ENCODE peak calls at places on chromosomes 6 and 20, in ten cellular contexts. A, V, S, P, O, F, K, R, E and M are unnamed samples.

GRCh38 chr20:650954-651353 is 2.0 kb downstream of the SRXN1 start:
- DNase-seq in V (no peak), S (no peak), P (peak; percentile 33), E (no peak), K (peak; percentile 35), O (no peak), F (no peak), A (no peak), R (no peak), M (no peak)

GRCh38 chr6:151445482-151445881 is 6.4 kb downstream of the RMND1 start:
- DNase-seq in O (peak; percentile 95), F (no peak), A (no peak), S (no peak), R (peak; percentile 58), V (no peak), E (peak; percentile 97), P (peak; percentile 85), K (peak; percentile 87), M (no peak)

GRCh38 chr20:18832801-18833200 is 19.2 kb downstream of the SCP2D1 start:
- DNase-seq in K (no peak), S (no peak), R (no peak), F (no peak), P (no peak), O (no peak), V (no peak), E (no peak), A (no peak), M (no peak)

GRCh38 chr6:142695016-142695415 is 250.0 kb downstream of the HIVEP2 start:
- DNase-seq in O (peak; percentile 35), F (no peak), A (no peak), V (no peak), E (no peak), K (peak; percentile 30), S (no peak), P (peak; percentile 36), R (peak; percentile 50), M (peak; percentile 25)

GRCh38 chr20:43579861-43580793 is 10.6 kb upstream of the IFT52 start:
- DNase-seq in O (no peak), P (peak; percentile 43), A (no peak), R (no peak), V (no peak), F (no peak), K (peak; percentile 55), E (no peak), S (no peak), M (peak; percentile 23)

GRCh38 chr6:139736507-139736906 is 362.1 kb upstream of the CITED2 start:
- DNase-seq in O (no peak), P (no peak), R (no peak), K (no peak), E (no peak), S (no peak), F (no peak), A (no peak), V (no peak), M (no peak)

GRCh38 chr6:26019261-26019845 is 56.8 kb downstream of the TRIM38 start:
- DNase-seq in K (peak; percentile 18), E (no peak), F (no peak), R (no peak), O (no peak), V (peak; percentile 47), A (no peak), P (no peak), S (no peak), M (no peak)

GRCh38 chr6:158402184-158402583 is 89.9 kb downstream of the TULP4 start:
- DNase-seq in F (no peak), A (no peak), O (no peak), K (no peak), V (no peak), S (no peak), E (no peak), P (no peak), R (no peak), M (no peak)

GRCh38 chr6:142944126-142945066 is 580 bp downstream of the HIVEP2 start:
- DNase-seq in R (peak; percentile 94), S (peak; percentile 84), P (peak; percentile 97), A (peak; percentile 50), O (peak; percentile 90), F (peak; percentile 85), K (peak; percentile 96), E (peak; percentile 92), V (peak; percentile 91), M (peak; percentile 85)

GRCh38 chr6:129773304-129773703 is 63.3 kb upstream of the ARHGAP18 start:
- DNase-seq in K (no peak), O (no peak), A (no peak), S (no peak), E (no peak), V (no peak), F (no peak), P (no peak), R (no peak), M (no peak)

GRCh38 chr6:129778793-129779192 is 68.8 kb upstream of the ARHGAP18 start:
- DNase-seq in R (no peak), F (no peak), V (no peak), A (no peak), K (no peak), E (no peak), S (no peak), P (no peak), O (no peak), M (no peak)

GRCh38 chr6:129776542-129776941 is 66.6 kb upstream of the ARHGAP18 start:
- DNase-seq in K (no peak), S (no peak), A (peak; percentile 12), V (no peak), O (no peak), E (no peak), F (no peak), R (no peak), P (no peak), M (no peak)

DNA sequence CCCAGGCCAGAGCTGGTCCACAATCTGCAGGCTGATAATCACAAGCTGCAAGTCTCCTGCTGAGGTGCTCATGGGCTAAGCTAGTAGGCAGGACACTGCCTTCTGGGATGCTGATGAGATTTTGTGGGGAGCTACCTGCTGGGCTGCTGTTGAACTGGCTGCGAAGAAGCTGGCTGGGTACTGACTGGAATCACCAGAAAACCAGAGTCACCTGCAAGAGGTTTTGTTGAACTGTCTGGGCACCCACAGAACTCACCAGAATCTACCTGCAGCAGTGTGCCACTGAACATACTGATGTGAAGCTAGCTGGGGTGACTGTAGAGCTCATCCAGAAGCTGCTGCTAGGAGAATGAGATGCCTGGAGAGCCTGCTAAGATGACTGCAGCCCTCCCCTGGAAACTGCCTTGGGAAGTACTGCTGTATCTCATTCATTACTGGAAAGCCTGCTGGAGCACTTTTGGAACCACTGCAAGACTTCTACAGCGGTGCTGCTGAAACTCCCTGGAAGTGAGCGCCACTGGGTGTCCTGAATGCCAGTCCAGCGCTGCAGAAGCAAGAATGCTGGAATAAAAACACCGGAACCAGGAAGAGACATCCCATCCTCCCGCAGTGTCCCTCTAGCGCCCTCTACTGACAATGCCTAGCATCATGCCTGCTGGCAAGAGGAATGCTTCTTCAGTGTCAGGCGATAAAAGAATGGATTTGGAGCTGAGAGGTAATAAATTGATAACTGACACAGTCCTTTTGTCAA is 64.9 kb upstream of the ARHGAP18 start:
- DNase-seq in E (peak; percentile 61), R (peak; percentile 85), F (peak; percentile 43), S (peak; percentile 58), P (peak; percentile 90), K (peak; percentile 90), A (peak; percentile 70), O (peak; percentile 82), V (peak; percentile 73), M (peak; percentile 86)
- H3K4me3 ChIP-seq in E (peak overlapping the region; percentile 30), R (peak overlapping the region; percentile 45), F (peak overlapping the region; percentile 41), S (peak overlapping the region; percentile 21), P (peak overlapping the region; percentile 1), K (no peak overlapping the region), A (no peak overlapping the region), O (peak overlapping the region; percentile 10), V (no peak overlapping the region), M (no peak overlapping the region)

GRCh38 chr6:44410363-44410762 is 22.9 kb downstream of the CDC5L start:
- DNase-seq in R (no peak), K (no peak), V (no peak), F (no peak), A (no peak), O (no peak), E (no peak), P (no peak), S (no peak), M (no peak)

GRCh38 chr6:44411141-44411540 is 23.6 kb downstream of the CDC5L start:
- DNase-seq in A (no peak), P (peak; percentile 18), R (no peak), K (no peak), V (no peak), O (peak; percentile 18), F (no peak), E (no peak), S (no peak), M (no peak)

GRCh38 chr6:44416103-44416502 is 28.6 kb downstream of the CDC5L start:
- DNase-seq in E (peak; percentile 23), F (no peak), K (peak; percentile 36), V (no peak), P (peak; percentile 34), S (no peak), O (peak; percentile 58), R (peak; percentile 43), A (peak; percentile 41), M (no peak)

DNA sequence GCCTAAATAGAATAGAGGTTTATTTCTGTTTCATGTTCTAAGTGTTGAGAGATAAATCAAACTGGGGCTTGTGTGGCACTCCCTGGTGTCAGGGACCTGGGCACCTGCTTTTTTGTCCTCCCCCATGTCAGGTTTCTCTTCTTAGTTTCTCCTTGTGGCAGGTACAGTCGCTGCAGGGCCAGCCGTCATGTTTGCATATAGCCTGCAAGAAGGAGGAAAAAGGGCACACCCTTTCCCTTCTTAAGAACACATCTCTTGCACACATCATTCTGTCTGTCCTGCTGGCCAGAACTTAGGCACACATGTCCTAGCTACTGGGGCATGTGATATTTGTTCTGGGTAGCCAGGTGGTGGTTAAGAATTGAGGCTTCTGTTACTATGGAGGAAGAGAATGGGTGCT is 27.9 kb downstream of the CDC5L start:
- DNase-seq in S (no peak), O (no peak), A (peak; percentile 7), R (no peak), K (no peak), E (no peak), V (no peak), F (no peak), P (no peak), M (peak; percentile 30)
- TF ChIP-seq CTCF in S (no peak), O (no peak), A (no peak), R (no peak), K (no peak), E (no peak), V (no peak), F (no peak), P (no peak), M (no peak)

DNA sequence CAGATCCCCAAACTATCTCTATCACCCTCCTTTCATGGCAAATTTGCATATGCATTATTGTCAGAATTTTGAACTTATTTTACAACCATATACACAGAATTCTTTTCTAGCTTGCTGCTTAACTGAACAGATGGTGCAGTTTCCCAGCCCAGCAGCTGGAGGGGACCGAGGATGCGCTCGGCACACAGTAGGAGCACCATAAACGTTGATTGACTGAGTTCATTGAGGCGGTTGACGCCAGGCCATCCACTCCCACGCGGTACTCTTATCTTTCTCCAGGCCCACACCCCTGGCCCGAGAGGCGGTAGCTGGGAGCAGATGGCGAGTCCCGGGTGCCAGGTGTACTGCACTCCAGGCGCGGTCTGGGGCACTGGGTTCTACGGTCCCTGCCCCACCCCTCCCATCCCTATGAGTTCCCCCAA is 6.8 kb upstream of the SOX4 start:
- DNase-seq in S (no peak), E (no peak), K (no peak), V (peak; percentile 26), P (no peak), R (no peak), O (no peak), A (no peak), F (no peak), M (peak; percentile 77)
- H3K4me3 ChIP-seq in S (peak overlapping the region; percentile 83), E (peak overlapping the region; percentile 85), K (peak overlapping the region; percentile 55), V (no peak overlapping the region), P (peak overlapping the region; percentile 72), R (peak overlapping the region; percentile 68), O (peak overlapping the region; percentile 58), A (peak overlapping the region; percentile 72), F (peak overlapping the region; percentile 75), M (peak overlapping the region; percentile 71)

GRCh38 chr6:38720295-38720694 is 5.2 kb downstream of the DNAH8 start:
- DNase-seq in O (peak; percentile 10), R (no peak), A (peak; percentile 37), P (peak; percentile 15), S (no peak), F (no peak), V (no peak), E (no peak), K (peak; percentile 7), M (no peak)
- TF ChIP-seq CTCF in O (peak; percentile 33), R (no peak), A (no peak), P (peak; percentile 1), S (no peak), F (no peak), V (no peak), E (no peak), K (peak; percentile 21), M (no peak)